ENCODE peak calls at places on chromosome 3, in ten cellular contexts. V is osteoblast; G is PC-3; K is H7; S is NCI-H1092 treated with DMSO at 0.1 percent for 48 hours; T is HuH-7.5; E is epithelial cell of esophagus; I is sigmoid colon; A is stimulated activated CD4-positive, alpha-beta T cell treated with anti-CD3 and anti-CD28 coated beads, Interleukin-15, amount 100 ng/mL, for 1 hour; F is GM04504. O is an unnamed sample.

GRCh38 chr3:77038468-77038927 is 1.4 kb upstream of the ROBO2 start:
- DNase-seq in V (peak; percentile 90), G (peak; percentile 83), K (peak; percentile 68), S (peak; percentile 89), T (peak; percentile 19), E (peak; percentile 90), I (peak; percentile 87), A (no peak), F (peak; percentile 65), O (peak; percentile 61)

GRCh38 chr3:13770390-13771169 is 109.3 kb downstream of the WNT7A start:
- DNase-seq in V (no peak), G (peak; percentile 49), K (peak; percentile 74), S (no peak), T (no peak), E (no peak), I (no peak), A (no peak), F (no peak), O (no peak)

GRCh38 chr3:107846282-107846852 is 244.5 kb downstream of the CD47 start:
- DNase-seq in V (peak; percentile 68), G (peak; percentile 80), K (peak; percentile 78), S (no peak), T (peak; percentile 59), E (peak; percentile 84), I (peak; percentile 68), A (peak; percentile 10), F (peak; percentile 36), O (no peak)

GRCh38 chr3:69444980-69445379 is 59.1 kb upstream of the FRMD4B start:
- DNase-seq in V (no peak), G (peak; percentile 29), K (no peak), S (no peak), T (no peak), E (peak; percentile 45), I (no peak), A (no peak), F (no peak), O (no peak)

GRCh38 chr3:127925384-127925783 is 10.4 kb downstream of the KBTBD12 start:
- DNase-seq in V (no peak), G (no peak), K (no peak), S (no peak), T (no peak), E (no peak), I (no peak), A (no peak), F (no peak), O (no peak)

GRCh38 chr3:16101295-16102186 is 72.9 kb upstream of the GALNT15 start:
- DNase-seq in V (no peak), G (peak; percentile 98), K (no peak), S (no peak), T (no peak), E (peak; percentile 99), I (no peak), A (no peak), F (no peak), O (peak; percentile 88)

GRCh38 chr3:65945480-65945879 is 93.2 kb downstream of the MAGI1 start:
- DNase-seq in V (no peak), G (peak; percentile 79), K (no peak), S (no peak), T (no peak), E (no peak), I (no peak), A (no peak), F (no peak), O (no peak)

GRCh38 chr3:55716044-55716443 is 228.9 kb upstream of the WNT5A start:
- DNase-seq in V (no peak), G (no peak), K (no peak), S (no peak), T (no peak), E (no peak), I (no peak), A (no peak), F (no peak), O (no peak)

GRCh38 chr3:192890348-192891335 is 27.0 kb downstream of the MB21D2 start:
- DNase-seq in V (no peak), G (peak; percentile 63), K (no peak), S (no peak), T (no peak), E (peak; percentile 27), I (no peak), A (no peak), F (no peak), O (no peak)

GRCh38 chr3:136992091-136992490 is 34.3 kb downstream of the IL20RB start:
- DNase-seq in V (no peak), G (no peak), K (no peak), S (no peak), T (no peak), E (no peak), I (no peak), A (no peak), F (no peak), O (no peak)

GRCh38 chr3:6229778-6230410 is 631.0 kb upstream of the GRM7 start:
- DNase-seq in V (no peak), G (no peak), K (no peak), S (no peak), T (no peak), E (no peak), I (no peak), A (no peak), F (no peak), O (no peak)

GRCh38 chr3:50336452-50337174 is 4.0 kb downstream of the RASSF1 start:
- DNase-seq in V (peak; percentile 81), G (peak; percentile 34), K (peak; percentile 93), S (peak; percentile 1), T (no peak), E (peak; percentile 53), I (no peak), A (no peak), F (no peak), O (no peak)

GRCh38 chr3:40229411-40229810 is 80.1 kb upstream of the EIF1B start:
- DNase-seq in V (no peak), G (no peak), K (no peak), S (no peak), T (no peak), E (no peak), I (no peak), A (no peak), F (no peak), O (no peak)

GRCh38 chr3:126432901-126433480 is 38.3 kb downstream of the CFAP100 start:
- DNase-seq in V (no peak), G (no peak), K (no peak), S (peak; percentile 35), T (no peak), E (no peak), I (peak; percentile 48), A (no peak), F (no peak), O (peak; percentile 38)

GRCh38 chr3:31382856-31383255 is 149.9 kb upstream of the STT3B start:
- DNase-seq in V (no peak), G (no peak), K (no peak), S (no peak), T (no peak), E (peak; percentile 7), I (no peak), A (no peak), F (no peak), O (no peak)

GRCh38 chr3:69451594-69451993 is 65.7 kb upstream of the FRMD4B start:
- DNase-seq in V (peak; percentile 62), G (no peak), K (no peak), S (no peak), T (no peak), E (no peak), I (no peak), A (no peak), F (no peak), O (no peak)

GRCh38 chr3:189806171-189806951 is 175.2 kb downstream of the TP63 start:
- DNase-seq in V (peak; percentile 15), G (no peak), K (peak; percentile 43), S (no peak), T (no peak), E (no peak), I (no peak), A (no peak), F (no peak), O (no peak)

GRCh38 chr3:81496407-81497104 is 264.9 kb downstream of the GBE1 start:
- DNase-seq in V (no peak), G (peak; percentile 18), K (no peak), S (no peak), T (no peak), E (peak; percentile 23), I (no peak), A (no peak), F (no peak), O (no peak)

GRCh38 chr3:108114423-108115065 is 23.7 kb upstream of the CD47 start:
- DNase-seq in V (no peak), G (no peak), K (peak; percentile 13), S (no peak), T (no peak), E (peak; percentile 78), I (no peak), A (no peak), F (no peak), O (no peak)

GRCh38 chr3:148746053-148746452 is 48.4 kb downstream of the AGTR1 start:
- DNase-seq in V (no peak), G (no peak), K (no peak), S (no peak), T (no peak), E (no peak), I (no peak), A (no peak), F (no peak), O (no peak)

GRCh38 chr3:134406331-134407246 is 32.3 kb upstream of the AMOTL2 start:
- DNase-seq in V (no peak), G (no peak), K (peak; percentile 86), S (peak; percentile 95), T (no peak), E (no peak), I (no peak), A (no peak), F (no peak), O (no peak)

GRCh38 chr3:26099692-26100091 is 309.8 kb downstream of the OXSM start:
- DNase-seq in V (no peak), G (no peak), K (no peak), S (no peak), T (no peak), E (peak; percentile 45), I (no peak), A (no peak), F (no peak), O (no peak)

GRCh38 chr3:40073310-40074007 is 236.0 kb upstream of the EIF1B start:
- DNase-seq in V (no peak), G (peak; percentile 4), K (peak; percentile 55), S (no peak), T (no peak), E (no peak), I (no peak), A (no peak), F (no peak), O (no peak)

GRCh38 chr3:117892991-117893390 is 1141.7 kb downstream of the IGSF11 start:
- DNase-seq in V (no peak), G (no peak), K (no peak), S (no peak), T (no peak), E (no peak), I (no peak), A (no peak), F (no peak), O (no peak)

GRCh38 chr3:89375451-89375850 is 268.0 kb downstream of the EPHA3 start:
- DNase-seq in V (no peak), G (no peak), K (no peak), S (no peak), T (no peak), E (no peak), I (no peak), A (no peak), F (no peak), O (no peak)

GRCh38 chr3:50237133-50237651 is 1.2 kb downstream of the GNAI2 start:
- DNase-seq in V (peak; percentile 93), G (peak; percentile 36), K (peak; percentile 73), S (no peak), T (no peak), E (peak; percentile 48), I (no peak), A (no peak), F (no peak), O (no peak)

GRCh38 chr3:71930056-71930991 is 145.4 kb upstream of the PROK2 start:
- DNase-seq in V (peak; percentile 93), G (peak; percentile 31), K (peak; percentile 73), S (no peak), T (no peak), E (peak; percentile 77), I (no peak), A (no peak), F (peak; percentile 7), O (no peak)

GRCh38 chr3:18649666-18650363 is 224.7 kb upstream of the SATB1 start:
- DNase-seq in V (no peak), G (no peak), K (no peak), S (no peak), T (no peak), E (no peak), I (no peak), A (no peak), F (no peak), O (no peak)

O was measured in RWPE2.